ENCODE peak calls at places on chromosomes 4 and X, in ten cellular contexts. G, L, U, P, C, K, B, M, F and N are unnamed samples.

GRCh38 chrX:19156223-19156622 is 34.0 kb upstream of the ADGRG2 start:
- DNase-seq in G (no peak), L (no peak), U (no peak), P (no peak), C (no peak), K (no peak), B (no peak), M (no peak), F (no peak), N (no peak)

GRCh38 chr4:158776106-158776505 is 7.3 kb downstream of the FNIP2 start:
- DNase-seq in G (no peak), L (no peak), U (no peak), P (no peak), C (no peak), K (no peak), B (no peak), M (no peak), F (no peak), N (no peak)

GRCh38 chr4:86181585-86181984 is 178.3 kb downstream of the MAPK10 start:
- DNase-seq in G (no peak), L (peak), U (peak), P (no peak), C (no peak), K (no peak), B (no peak), M (no peak), F (no peak), N (no peak)

GRCh38 chr4:26558166-26558895 is 25.6 kb upstream of the TBC1D19 start:
- DNase-seq in G (no peak), L (no peak), U (no peak), P (no peak), C (no peak), K (no peak), B (no peak), M (no peak), F (no peak), N (no peak)

GRCh38 chr4:74366367-74366891 is 1.5 kb downstream of the EREG start:
- DNase-seq in G (no peak), L (no peak), U (no peak), P (no peak), C (no peak), K (no peak), B (no peak), M (no peak), F (no peak), N (no peak)

GRCh38 chrX:6266041-6266440 is 37.4 kb upstream of the NLGN4X start:
- DNase-seq in G (no peak), L (no peak), U (no peak), P (no peak), C (no peak), K (no peak), B (no peak), M (no peak), F (no peak), N (no peak)

GRCh38 chrX:150572206-150572605 is 3.8 kb downstream of the MTM1 start:
- DNase-seq in G (no peak), L (no peak), U (no peak), P (no peak), C (no peak), K (no peak), B (no peak), M (no peak), F (no peak), N (no peak)

GRCh38 chrX:12709047-12709446 is 82.2 kb upstream of the PRPS2 start:
- DNase-seq in G (no peak), L (no peak), U (no peak), P (no peak), C (no peak), K (no peak), B (no peak), M (no peak), F (no peak), N (no peak)

GRCh38 chr4:25532579-25532978 is 123.1 kb upstream of the SLC34A2 start:
- DNase-seq in G (no peak), L (no peak), U (no peak), P (no peak), C (no peak), K (no peak), B (no peak), M (no peak), F (no peak), N (no peak)

GRCh38 chr4:16579866-16580265 is 318.6 kb downstream of the LDB2 start:
- DNase-seq in G (no peak), L (peak), U (no peak), P (no peak), C (no peak), K (no peak), B (no peak), M (no peak), F (no peak), N (no peak)

GRCh38 chr4:186940476-186940875 is 216.8 kb upstream of the FAT1 start:
- DNase-seq in G (no peak), L (no peak), U (no peak), P (no peak), C (no peak), K (no peak), B (no peak), M (no peak), F (no peak), N (no peak)

GRCh38 chrX:13699183-13699826 is 10.4 kb downstream of the RAB9A start:
- DNase-seq in G (no peak), L (peak), U (no peak), P (no peak), C (no peak), K (no peak), B (no peak), M (no peak), F (peak), N (no peak)

GRCh38 chr4:108706289-108706688 is 55.9 kb downstream of the OSTC start:
- DNase-seq in G (no peak), L (no peak), U (no peak), P (no peak), C (no peak), K (no peak), B (no peak), M (no peak), F (no peak), N (no peak)

GRCh38 chr4:94567811-94568210 is 116.1 kb downstream of the PDLIM5 start:
- DNase-seq in G (no peak), L (no peak), U (no peak), P (no peak), C (no peak), K (no peak), B (no peak), M (no peak), F (no peak), N (no peak)

GRCh38 chr4:68209003-68209402 is 36.5 kb downstream of the TMPRSS11B start:
- DNase-seq in G (no peak), L (no peak), U (no peak), P (no peak), C (no peak), K (no peak), B (no peak), M (no peak), F (no peak), N (no peak)

GRCh38 chrX:7950865-7951264 is 23.7 kb upstream of the PNPLA4 start:
- DNase-seq in G (no peak), L (no peak), U (no peak), P (no peak), C (no peak), K (no peak), B (no peak), M (no peak), F (no peak), N (no peak)

GRCh38 chr4:164116286-164116685 is 621.8 kb downstream of the TMA16 start:
- DNase-seq in G (no peak), L (no peak), U (no peak), P (no peak), C (no peak), K (no peak), B (no peak), M (no peak), F (no peak), N (no peak)

GRCh38 chrX:19097553-19097952 is 24.7 kb downstream of the ADGRG2 start:
- DNase-seq in G (no peak), L (no peak), U (no peak), P (no peak), C (no peak), K (no peak), B (no peak), M (no peak), F (no peak), N (no peak)

GRCh38 chrX:53250556-53250955 is 25.5 kb upstream of the KDM5C start:
- DNase-seq in G (no peak), L (no peak), U (no peak), P (no peak), C (no peak), K (no peak), B (no peak), M (no peak), F (no peak), N (no peak)

GRCh38 chr4:183142566-183143545 is 43.8 kb downstream of the WWC2 start:
- DNase-seq in G (no peak), L (peak), U (no peak), P (peak), C (peak), K (no peak), B (peak), M (no peak), F (peak), N (no peak)

GRCh38 chrX:53831662-53832635 is 145.4 kb upstream of the HUWE1 start:
- DNase-seq in G (no peak), L (peak), U (peak), P (no peak), C (peak), K (no peak), B (peak), M (peak), F (peak), N (no peak)

GRCh38 chr4:127936974-127937373 is 28.0 kb downstream of the MFSD8 start:
- DNase-seq in G (no peak), L (peak), U (no peak), P (no peak), C (no peak), K (no peak), B (no peak), M (no peak), F (no peak), N (no peak)

GRCh38 chr4:136637071-136637777 is 895.1 kb downstream of the PCDH18 start:
- DNase-seq in G (no peak), L (no peak), U (no peak), P (no peak), C (no peak), K (no peak), B (no peak), M (no peak), F (no peak), N (peak)

GRCh38 chr4:98516042-98516440 is 142.4 kb downstream of the TSPAN5 start:
- DNase-seq in G (no peak), L (peak), U (peak), P (no peak), C (no peak), K (no peak), B (no peak), M (no peak), F (no peak), N (no peak)